ENCODE peak calls at places on chromosomes 16 and 17, in eight cellular contexts. R is skeletal muscle cell, W is dorsolateral prefrontal cortex, X is SHP77, C is adipocyte, I is foreskin fibroblast, B is activated T-helper 1 cell treated with Interleukin-2 at 50 U/mL for 16 hours, G is HL-60. E is an unnamed sample.

GRCh38 chr16:3745751-3746355 is 28.5 kb upstream of the TRAP1 start:
- DNase-seq in W (no peak), X (no peak), G (no peak), R (no peak), C (no peak), I (no peak), B (no peak), E (no peak)

GRCh38 chr17:55540414-55541091 is 29.3 kb upstream of the SMIM36 start:
- DNase-seq in C (peak), G (no peak), W (no peak), R (peak), I (peak), X (no peak), B (no peak), E (no peak)

GRCh38 chr16:8776193-8776592 is 21.2 kb downstream of the TMEM186 start:
- DNase-seq in G (no peak), W (no peak), B (no peak), R (no peak), C (no peak), X (no peak), I (no peak), E (no peak)

GRCh38 chr17:55462711-55463110 is 41.1 kb upstream of the MMD start:
- DNase-seq in I (no peak), B (no peak), C (no peak), G (no peak), W (no peak), X (no peak), R (no peak), E (no peak)

GRCh38 chr17:77942111-77942988 is 16.2 kb upstream of the TNRC6C start:
- DNase-seq in W (peak), I (no peak), B (no peak), R (no peak), G (no peak), C (no peak), X (no peak), E (no peak)

GRCh38 chr16:68247400-68247799 is 2.2 kb downstream of the PLA2G15 start:
- DNase-seq in C (no peak), G (no peak), X (no peak), R (no peak), B (no peak), W (peak), I (no peak), E (no peak)

GRCh38 chr17:41284546-41284945 is 9.0 kb downstream of the KRTAP9-7 start:
- DNase-seq in C (no peak), B (no peak), G (no peak), I (no peak), X (no peak), R (no peak), W (no peak), E (no peak)

GRCh38 chr16:66740533-66740932 is 10.9 kb downstream of the DYNC1LI2 start:
- DNase-seq in B (no peak), X (no peak), C (peak), I (no peak), G (no peak), W (no peak), R (no peak), E (no peak)

E was measured in activated gamma-delta T cell treated with anti-CD3 and anti-CD28 coated beads, Interleukin-2, amount 50 U/mL, for 16 hours.